ENCODE peak calls at places on chromosomes 12 and 14, in seven cellular contexts. P is K562; I is tibial artery; L is stomach; Q is CD8-positive, alpha-beta memory T cell; A is CD8-positive, alpha-beta T cell; M is A549. V is an unnamed sample. For H3K4me1, the result is how much of the 10 kb centered on the place peaks cover.

GRCh38 chr14:65810326-65810725 is 397.8 kb downstream of the FUT8 start:
- DNase-seq in M (no peak), P (no peak), Q (no peak), A (no peak), L (no peak), I (no peak), V (peak)

GRCh38 chr14:54603362-54603761 is 36.4 kb downstream of the SAMD4A start:
- DNase-seq in Q (no peak), P (no peak), A (no peak), I (no peak), M (no peak), L (no peak), V (no peak)

GRCh38 chr12:54199034-54199433 is 10.2 kb upstream of the SMUG1 start:
- DNase-seq in Q (no peak), I (no peak), M (no peak), P (no peak), A (no peak), L (no peak), V (no peak)

GRCh38 chr12:49352351-49352750 is 5.7 kb downstream of the DNAJC22 start:
- DNase-seq in I (peak), L (peak), A (no peak), Q (no peak), P (no peak), M (no peak), V (no peak)

GRCh38 chr12:96770239-96770780 is 136.7 kb upstream of the NEDD1 start:
- DNase-seq in A (no peak), I (no peak), Q (no peak), M (peak), P (no peak), L (no peak), V (no peak)

GRCh38 chr14:39381366-39381765 is 50.9 kb downstream of the FBXO33 start:
- DNase-seq in L (peak), I (no peak), M (no peak), A (no peak), P (no peak), Q (no peak), V (no peak)

GRCh38 chr14:59438148-59438766 is 26.9 kb downstream of the GPR135 start:
- DNase-seq in L (no peak), Q (no peak), I (no peak), M (no peak), A (no peak), P (no peak), V (no peak)

GRCh38 chr12:1801285-1801975 is 18.9 kb upstream of the LRTM2 start:
- DNase-seq in P (no peak), I (peak), Q (no peak), L (no peak), M (no peak), A (peak), V (no peak)

GRCh38 chr12:48815281-48816110 is 2.8 kb upstream of the CACNB3 start:
- DNase-seq in Q (peak), M (peak), A (no peak), I (peak), P (peak), L (peak), V (peak)

GRCh38 chr12:14936224-14936861 is 2.0 kb downstream of the ERP27 start:
- DNase-seq in M (peak), L (no peak), I (no peak), P (no peak), A (no peak), Q (no peak), V (peak)

GRCh38 chr12:58916891-58917570 is 3.3 kb downstream of the LRIG3 start:
- DNase-seq in M (no peak), Q (no peak), I (no peak), P (no peak), A (no peak), L (no peak), V (peak)

GRCh38 chr14:77458249-77458950 is 507 bp downstream of the AHSA1 start:
- DNase-seq in Q (peak), L (peak), A (peak), P (peak), I (no peak), M (peak), V (peak)

GRCh38 chr12:52526511-52526951 is 6.3 kb upstream of the KRT5 start:
- DNase-seq in P (no peak), Q (no peak), M (no peak), L (no peak), A (no peak), I (peak), V (no peak)

GRCh38 chr12:68455676-68456345 is 123.6 kb upstream of the MDM1 start:
- DNase-seq in A (peak), Q (no peak), P (no peak), I (no peak), L (no peak), M (no peak), V (no peak)

GRCh38 chr12:113185180-113186032 is at the start of the genes DDX54 and RITA1:
- DNase-seq in Q (peak), P (peak), I (peak), A (peak), L (peak), M (peak), V (peak)

GRCh38 chr14:100445436-100446088 is 122.4 kb downstream of the SLC25A47 start:
- DNase-seq in P (no peak), M (no peak), A (no peak), L (no peak), Q (no peak), I (no peak), V (no peak)

GRCh38 chr14:102545461-102546265 is 36.1 kb upstream of the ANKRD9 start:
- DNase-seq in M (no peak), P (no peak), L (no peak), Q (no peak), I (no peak), A (no peak), V (no peak)

GRCh38 chr14:102541771-102542170 is 32.2 kb upstream of the ANKRD9 start:
- DNase-seq in P (no peak), I (no peak), L (no peak), A (no peak), Q (no peak), M (no peak), V (no peak)

GRCh38 chr14:102544745-102545460 is 35.3 kb upstream of the ANKRD9 start:
- DNase-seq in I (no peak), M (no peak), P (no peak), L (peak), Q (no peak), A (no peak), V (no peak)

GRCh38 chr14:102547067-102547466 is 37.5 kb upstream of the ANKRD9 start:
- DNase-seq in P (no peak), I (no peak), M (no peak), A (no peak), Q (no peak), L (no peak), V (no peak)

GRCh38 chr14:102544034-102544744 is 34.6 kb upstream of the ANKRD9 start:
- DNase-seq in Q (no peak), L (no peak), I (no peak), M (no peak), A (no peak), P (no peak), V (no peak)
- H3K4me3 ChIP-seq in Q (no peak), L (peak), I (peak), M (no peak), A (no peak), P (no peak), V (no peak)

DNA sequence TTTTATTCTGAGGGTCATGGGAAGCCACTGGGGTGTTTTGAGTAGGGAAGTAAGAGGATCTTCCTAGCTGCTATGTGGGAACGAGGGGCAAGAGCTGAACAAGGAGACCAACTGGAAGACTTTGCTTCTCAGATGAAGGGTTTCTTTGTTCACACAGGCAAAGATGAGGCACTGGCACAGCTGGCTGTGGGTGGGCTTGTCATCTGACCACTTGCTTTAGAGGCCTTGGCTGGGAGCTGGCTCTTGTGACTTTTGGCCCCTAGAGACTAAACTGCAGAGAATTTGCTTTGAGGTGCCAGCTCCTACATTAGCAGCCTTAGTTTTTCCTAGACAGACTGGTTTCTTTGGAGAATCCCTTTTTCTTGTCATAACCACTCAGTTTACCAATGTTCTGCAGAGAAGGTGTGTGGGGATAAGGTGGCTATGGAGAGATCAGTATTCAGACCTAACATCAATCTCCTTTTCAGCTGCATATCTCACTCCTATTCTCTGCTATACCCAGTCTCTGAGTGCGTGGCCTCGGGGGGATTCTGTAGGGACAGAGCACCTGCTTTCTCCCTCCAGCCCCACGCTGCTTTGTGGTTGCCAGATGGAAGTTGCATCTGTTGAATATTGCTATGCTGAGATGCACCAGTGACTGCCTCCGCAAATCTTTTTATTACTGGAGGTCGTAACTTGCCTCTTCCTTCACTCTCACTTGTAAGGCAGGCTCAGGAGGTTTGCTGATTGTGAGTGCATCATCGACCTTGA is 12.7 kb downstream of the PPP2R5C start:
- DNase-seq in Q (no peak), P (no peak), I (no peak), A (no peak), M (no peak), L (no peak), V (no peak)
- H3K4me1 ChIP-seq in Q (under half), P (under half), I (under half), A (under half), M (under half), L (under half), V (under half)

GRCh38 chr14:70642313-70643235 is 858 bp downstream of the TTC9 start:
- DNase-seq in I (no peak), P (no peak), M (no peak), Q (peak), L (no peak), A (peak), V (peak)

GRCh38 chr14:70646705-70647104 is 5.0 kb downstream of the TTC9 start:
- DNase-seq in M (no peak), A (no peak), P (no peak), Q (no peak), I (no peak), L (no peak), V (no peak)

GRCh38 chr14:70645892-70646291 is 4.2 kb downstream of the TTC9 start:
- DNase-seq in M (no peak), L (no peak), A (no peak), P (no peak), I (no peak), Q (no peak), V (no peak)

GRCh38 chr14:70641548-70642312 is at the start of gene TTC9:
- DNase-seq in M (no peak), Q (peak), A (no peak), L (peak), P (peak), I (no peak), V (peak)

GRCh38 chr14:70644016-70644415 is 2.3 kb downstream of the TTC9 start:
- DNase-seq in I (no peak), Q (no peak), L (no peak), A (no peak), M (no peak), P (no peak), V (no peak)
- H3K4me3 ChIP-seq in I (no peak), Q (peak), L (peak), A (peak), M (no peak), P (no peak), V (no peak)

DNA sequence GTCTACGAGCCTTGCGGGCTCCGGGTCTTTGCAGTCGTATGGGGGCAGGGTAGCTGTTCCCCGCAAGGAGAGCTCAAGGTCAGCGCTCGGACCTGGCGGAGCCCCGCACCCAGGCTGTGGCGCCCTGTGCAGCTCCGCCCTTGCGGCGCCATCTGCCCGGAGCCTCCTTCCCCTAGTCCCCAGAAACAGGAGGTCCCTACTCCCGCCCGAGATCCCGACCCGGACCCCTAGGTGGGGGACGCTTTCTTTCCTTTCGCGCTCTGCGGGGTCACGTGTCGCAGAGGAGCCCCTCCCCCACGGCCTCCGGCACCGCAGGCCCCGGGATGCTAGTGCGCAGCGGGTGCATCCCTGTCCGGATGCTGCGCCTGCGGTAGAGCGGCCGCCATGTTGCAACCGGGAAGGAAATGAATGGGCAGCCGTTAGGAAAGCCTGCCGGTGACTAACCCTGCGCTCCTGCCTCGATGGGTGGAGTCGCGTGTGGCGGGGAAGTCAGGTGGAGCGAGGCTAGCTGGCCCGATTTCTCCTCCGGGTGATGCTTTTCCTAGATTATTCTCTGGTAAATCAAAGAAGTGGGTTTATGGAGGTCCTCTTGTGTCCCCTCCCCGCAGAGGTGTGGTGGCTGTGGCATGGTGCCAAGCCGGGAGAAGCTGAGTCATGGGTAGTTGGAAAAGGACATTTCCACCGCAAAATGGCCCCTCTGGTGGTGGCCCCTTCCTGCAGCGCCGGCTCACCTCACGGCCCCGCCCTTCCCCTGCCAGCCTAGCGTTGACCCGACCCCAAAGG is 788 bp downstream of the GAPDH start:
- DNase-seq in I (peak), A (peak), L (peak), P (peak), M (peak), Q (peak), V (peak)
- H3K4me1 ChIP-seq in I (under half), A (half or more), L (half or more), P (half or more), M (half or more), Q (half or more), V (under half)

GRCh38 chr14:55807059-55807499 is 227.1 kb downstream of the KTN1 start:
- DNase-seq in P (peak), L (peak), A (peak), M (peak), I (peak), Q (peak), V (peak)
- H3K4me3 ChIP-seq in P (no peak), L (no peak), A (no peak), M (no peak), I (no peak), Q (peak), V (no peak)

GRCh38 chr14:104371031-104371430 is 208.5 kb upstream of the C14orf180 start:
- DNase-seq in M (no peak), A (no peak), I (no peak), P (no peak), Q (no peak), L (no peak), V (no peak)

GRCh38 chr14:104369208-104369607 is 210.4 kb upstream of the C14orf180 start:
- DNase-seq in Q (no peak), P (no peak), M (no peak), L (no peak), A (no peak), I (no peak), V (no peak)

GRCh38 chr14:104371917-104372316 is 207.6 kb upstream of the C14orf180 start:
- DNase-seq in Q (no peak), I (no peak), M (no peak), L (no peak), A (no peak), P (no peak), V (no peak)

GRCh38 chr14:104368751-104369100 is 210.8 kb upstream of the C14orf180 start:
- DNase-seq in L (no peak), A (no peak), Q (no peak), P (no peak), M (no peak), I (no peak), V (no peak)

DNA sequence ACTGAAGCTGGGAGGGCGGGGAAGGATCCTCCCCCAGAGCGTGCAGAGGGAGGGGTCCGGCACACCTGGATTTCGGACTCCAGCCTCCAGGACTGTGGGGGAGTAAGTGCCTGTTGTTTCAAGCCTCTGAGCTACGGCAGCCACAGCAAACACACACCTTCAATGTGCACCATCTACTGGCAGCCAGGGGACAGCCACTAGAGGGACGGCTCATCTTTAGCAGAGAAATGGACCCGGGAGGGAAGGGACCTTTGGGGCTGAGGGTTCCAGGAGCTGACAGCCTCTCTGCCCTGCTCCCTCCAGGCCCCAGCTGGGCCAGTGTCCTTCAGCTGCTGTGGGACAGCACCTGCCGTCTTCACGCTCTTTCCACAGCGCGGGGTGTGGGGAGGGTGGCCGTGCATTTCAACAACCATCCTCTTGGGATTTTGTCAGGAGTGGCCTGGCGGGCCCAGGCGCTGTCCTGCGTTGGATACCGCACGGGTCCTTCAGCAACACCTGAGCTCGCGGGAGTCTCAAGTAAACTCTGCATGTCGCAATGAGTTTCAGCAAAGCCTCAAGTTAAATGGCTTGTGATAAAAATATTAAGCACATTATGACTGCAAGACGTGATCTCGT is 209.2 kb upstream of the C14orf180 start:
- DNase-seq in P (no peak), A (no peak), M (peak), I (no peak), L (peak), Q (no peak), V (peak)
- H3K4me1 ChIP-seq in P (under half), A (under half), M (under half), I (under half), L (under half), Q (under half), V (under half)

GRCh38 chr12:67357726-67358125 is 88.6 kb downstream of the CAND1 start:
- DNase-seq in I (no peak), A (no peak), M (no peak), P (no peak), Q (no peak), L (no peak), V (no peak)

GRCh38 chr12:67354966-67355365 is 85.8 kb downstream of the CAND1 start:
- DNase-seq in Q (no peak), L (no peak), A (no peak), P (no peak), M (no peak), I (no peak), V (no peak)

GRCh38 chr12:67354322-67354721 is 85.2 kb downstream of the CAND1 start:
- DNase-seq in I (no peak), L (no peak), M (no peak), P (no peak), A (no peak), Q (no peak), V (no peak)

GRCh38 chr12:67356400-67356799 is 87.2 kb downstream of the CAND1 start:
- DNase-seq in A (no peak), L (no peak), Q (no peak), M (no peak), P (no peak), I (no peak), V (no peak)

GRCh38 chr12:67355428-67356385 is 86.5 kb downstream of the CAND1 start:
- DNase-seq in L (no peak), P (peak), M (peak), A (no peak), I (no peak), Q (peak), V (peak)
- H3K4me3 ChIP-seq in L (no peak), P (no peak), M (no peak), A (no peak), I (no peak), Q (no peak), V (no peak)

GRCh38 chr12:27344246-27344645 is 11.6 kb downstream of the BMAL2 start:
- DNase-seq in Q (no peak), L (no peak), M (no peak), A (no peak), I (no peak), P (no peak), V (no peak)
- H3K4me1 ChIP-seq in Q (under half), L (under half), M (under half), A (under half), I (under half), P (under half), V (under half)